ENCODE peak calls at places on chromosomes 4 and X, in seven cellular contexts. One of them, this sample, is unnamed.

GRCh38 chr4:190018201-190018920 is 8.7 kb downstream of the FRG2 start:
- DNase-seq in body of pancreas: no peak
- DNase-seq in NCI-H2029: no peak
- DNase-seq in DND-41: no peak
- DNase-seq in CD8-positive, alpha-beta T cell: no peak
- DNase-seq in HEK293T: no peak
- DNase-seq in effector memory CD4-positive, alpha-beta T cell: no peak
- DNase-seq in this sample: no peak

GRCh38 chr4:137892134-137892533 is 350.0 kb downstream of the SLC7A11 start:
- DNase-seq in effector memory CD4-positive, alpha-beta T cell: no peak
- DNase-seq in DND-41: no peak
- DNase-seq in HEK293T: no peak
- DNase-seq in NCI-H2029: no peak
- DNase-seq in body of pancreas: no peak
- DNase-seq in CD8-positive, alpha-beta T cell: no peak
- DNase-seq in this sample: no peak

GRCh38 chr4:105197777-105198176 is 51.1 kb downstream of the TET2 start:
- DNase-seq in NCI-H2029: no peak
- DNase-seq in body of pancreas: no peak
- DNase-seq in HEK293T: no peak
- DNase-seq in effector memory CD4-positive, alpha-beta T cell: no peak
- DNase-seq in DND-41: no peak
- DNase-seq in CD8-positive, alpha-beta T cell: no peak
- DNase-seq in this sample: no peak

GRCh38 chrX:104488811-104489210 is 77.2 kb upstream of the IL1RAPL2 start:
- DNase-seq in CD8-positive, alpha-beta T cell: no peak
- DNase-seq in HEK293T: no peak
- DNase-seq in NCI-H2029: no peak
- DNase-seq in DND-41: no peak
- DNase-seq in body of pancreas: no peak
- DNase-seq in effector memory CD4-positive, alpha-beta T cell: no peak
- DNase-seq in this sample: no peak

GRCh38 chr4:42671431-42672194 is 14.7 kb upstream of the ATP8A1 start:
- DNase-seq in HEK293T: no peak
- DNase-seq in effector memory CD4-positive, alpha-beta T cell: no peak
- DNase-seq in body of pancreas: peak
- DNase-seq in NCI-H2029: no peak
- DNase-seq in CD8-positive, alpha-beta T cell: peak
- DNase-seq in DND-41: peak
- DNase-seq in this sample: no peak

GRCh38 chr4:119604266-119604665 is 24.3 kb downstream of the PDE5A start:
- DNase-seq in body of pancreas: no peak
- DNase-seq in CD8-positive, alpha-beta T cell: no peak
- DNase-seq in HEK293T: no peak
- DNase-seq in DND-41: no peak
- DNase-seq in effector memory CD4-positive, alpha-beta T cell: no peak
- DNase-seq in NCI-H2029: no peak
- DNase-seq in this sample: no peak

GRCh38 chr4:34250562-34250961 is 1993.8 kb downstream of the ARAP2 start:
- DNase-seq in body of pancreas: no peak
- DNase-seq in NCI-H2029: no peak
- DNase-seq in HEK293T: no peak
- DNase-seq in CD8-positive, alpha-beta T cell: no peak
- DNase-seq in DND-41: no peak
- DNase-seq in effector memory CD4-positive, alpha-beta T cell: no peak
- DNase-seq in this sample: no peak

GRCh38 chrX:29530520-29530919 is 684.8 kb upstream of the MAGEB2 start:
- DNase-seq in body of pancreas: no peak
- DNase-seq in DND-41: no peak
- DNase-seq in HEK293T: no peak
- DNase-seq in NCI-H2029: no peak
- DNase-seq in CD8-positive, alpha-beta T cell: no peak
- DNase-seq in effector memory CD4-positive, alpha-beta T cell: no peak
- DNase-seq in this sample: no peak

GRCh38 chr4:63123441-63123840 is 1285.8 kb downstream of the TECRL start:
- DNase-seq in HEK293T: no peak
- DNase-seq in NCI-H2029: no peak
- DNase-seq in CD8-positive, alpha-beta T cell: no peak
- DNase-seq in DND-41: no peak
- DNase-seq in body of pancreas: no peak
- DNase-seq in effector memory CD4-positive, alpha-beta T cell: no peak
- DNase-seq in this sample: no peak

GRCh38 chr4:7389101-7389701 is 45.5 kb downstream of the PSAPL1 start:
- DNase-seq in NCI-H2029: no peak
- DNase-seq in body of pancreas: no peak
- DNase-seq in DND-41: no peak
- DNase-seq in effector memory CD4-positive, alpha-beta T cell: no peak
- DNase-seq in HEK293T: no peak
- DNase-seq in CD8-positive, alpha-beta T cell: no peak
- DNase-seq in this sample: no peak

GRCh38 chrX:97039363-97040029 is 155.8 kb downstream of the RPA4 start:
- DNase-seq in HEK293T: no peak
- DNase-seq in NCI-H2029: peak
- DNase-seq in CD8-positive, alpha-beta T cell: no peak
- DNase-seq in effector memory CD4-positive, alpha-beta T cell: no peak
- DNase-seq in body of pancreas: peak
- DNase-seq in DND-41: no peak
- DNase-seq in this sample: peak

GRCh38 chr4:173753408-173753807 is 223.4 kb upstream of the HAND2 start:
- DNase-seq in effector memory CD4-positive, alpha-beta T cell: no peak
- DNase-seq in CD8-positive, alpha-beta T cell: no peak
- DNase-seq in DND-41: no peak
- DNase-seq in NCI-H2029: no peak
- DNase-seq in body of pancreas: no peak
- DNase-seq in HEK293T: no peak
- DNase-seq in this sample: no peak

GRCh38 chrX:110156167-110156754 is 153.3 kb downstream of the TMEM164 start:
- DNase-seq in HEK293T: no peak
- DNase-seq in body of pancreas: no peak
- DNase-seq in CD8-positive, alpha-beta T cell: no peak
- DNase-seq in NCI-H2029: peak
- DNase-seq in effector memory CD4-positive, alpha-beta T cell: no peak
- DNase-seq in DND-41: no peak
- DNase-seq in this sample: no peak

GRCh38 chr4:148054275-148054674 is 322.4 kb downstream of the ARHGAP10 start:
- DNase-seq in HEK293T: no peak
- DNase-seq in CD8-positive, alpha-beta T cell: no peak
- DNase-seq in NCI-H2029: no peak
- DNase-seq in body of pancreas: no peak
- DNase-seq in DND-41: peak
- DNase-seq in effector memory CD4-positive, alpha-beta T cell: no peak
- DNase-seq in this sample: no peak

GRCh38 chr4:54929459-54929858 is 195.9 kb downstream of the KDR start:
- DNase-seq in HEK293T: no peak
- DNase-seq in effector memory CD4-positive, alpha-beta T cell: no peak
- DNase-seq in DND-41: no peak
- DNase-seq in CD8-positive, alpha-beta T cell: no peak
- DNase-seq in body of pancreas: no peak
- DNase-seq in NCI-H2029: peak
- DNase-seq in this sample: no peak

This sample was measured in right cardiac atrium.